ENCODE peak calls at places on chromosome 5, in five cellular contexts. D is GM10248; W is activated T-cell treated with anti-CD3 and anti-CD28 coated beads, Interleukin-2, amount 50 U/mL, for 72 hours; V is endothelial cell of umbilical vein; M is mucosa of gallbladder. A is an unnamed sample.

GRCh38 chr5:135141303-135142268 is 107.6 kb upstream of the PITX1 start:
- DNase-seq in D (no peak), W (no peak), V (no peak), M (peak), A (no peak)

GRCh38 chr5:113578091-113578490 is 64.6 kb downstream of the YTHDC2 start:
- DNase-seq in D (no peak), W (no peak), V (no peak), M (no peak), A (no peak)

GRCh38 chr5:128644863-128645262 is 106.8 kb upstream of the FBN2 start:
- DNase-seq in D (no peak), W (no peak), V (peak), M (no peak), A (no peak)

GRCh38 chr5:3214838-3215374 is 380.7 kb upstream of the IRX1 start:
- DNase-seq in D (no peak), W (no peak), V (no peak), M (no peak), A (no peak)

GRCh38 chr5:168878121-168878520 is 299.0 kb upstream of the PANK3 start:
- DNase-seq in D (no peak), W (no peak), V (no peak), M (no peak), A (no peak)

GRCh38 chr5:176157656-176158055 is 80.6 kb upstream of the SIMC1 start:
- DNase-seq in D (no peak), W (no peak), V (no peak), M (no peak), A (no peak)

GRCh38 chr5:113274836-113275414 is 159.9 kb downstream of the TSSK1B start:
- DNase-seq in D (no peak), W (no peak), V (peak), M (no peak), A (no peak)

GRCh38 chr5:149583394-149583793 is 2.1 kb downstream of the ARHGEF37 start:
- DNase-seq in D (no peak), W (no peak), V (peak), M (peak), A (no peak)

GRCh38 chr5:168159425-168159824 is 132.0 kb upstream of the WWC1 start:
- DNase-seq in D (peak), W (no peak), V (no peak), M (peak), A (peak)

GRCh38 chr5:128711216-128711615 is 173.2 kb upstream of the FBN2 start:
- DNase-seq in D (no peak), W (no peak), V (no peak), M (no peak), A (no peak)

GRCh38 chr5:174723979-174724483 is 351 bp upstream of the MSX2 start:
- DNase-seq in D (no peak), W (no peak), V (no peak), M (no peak), A (no peak)

GRCh38 chr5:29649321-29649720 is 1544.2 kb upstream of the CDH6 start:
- DNase-seq in D (no peak), W (no peak), V (no peak), M (no peak), A (no peak)

A was measured in Karpas-422.